ENCODE peak calls at places on chromosomes 11 and 22, in nine cellular contexts. K, W, O, F, X, U, D, M and Z are unnamed samples.

GRCh38 chr11:19311306-19312030 is 70.7 kb upstream of the E2F8 start:
- DNase-seq in F (no peak), O (peak; percentile 54), K (peak; percentile 49), M (peak; percentile 74), D (peak; percentile 57), W (no peak), X (peak; percentile 55), U (peak; percentile 71), Z (peak; percentile 71)

GRCh38 chr22:47047321-47048122 is 285.1 kb downstream of the TBC1D22A start:
- DNase-seq in M (no peak), O (no peak), D (no peak), F (no peak), W (peak; percentile 29), K (no peak), U (no peak), X (no peak), Z (no peak)

GRCh38 chr11:35042906-35043305 is 96.1 kb upstream of the CD44 start:
- DNase-seq in W (no peak), F (no peak), U (no peak), X (no peak), D (no peak), M (no peak), O (no peak), K (no peak), Z (no peak)

GRCh38 chr11:111476366-111476765 is 35.8 kb downstream of the BTG4 start:
- DNase-seq in F (no peak), X (no peak), O (no peak), M (no peak), K (no peak), U (no peak), W (no peak), D (no peak), Z (no peak)

GRCh38 chr22:45112136-45112879 is 51.4 kb upstream of the NUP50 start:
- DNase-seq in O (no peak), F (no peak), X (no peak), K (peak; percentile 47), U (peak; percentile 27), M (no peak), W (no peak), D (peak; percentile 71), Z (peak; percentile 22)

GRCh38 chr11:68128682-68129327 is 7.6 kb upstream of the CHKA start:
- DNase-seq in D (no peak), K (peak; percentile 77), W (peak; percentile 98), O (no peak), M (peak; percentile 70), X (no peak), U (peak; percentile 97), F (no peak), Z (peak; percentile 86)

GRCh38 chr22:46353483-46354105 is 18.1 kb downstream of the TRMU start:
- DNase-seq in F (no peak), W (peak; percentile 50), U (no peak), K (no peak), D (no peak), X (no peak), M (no peak), O (no peak), Z (no peak)

GRCh38 chr11:2787816-2788750 is 88.3 kb upstream of the KCNQ1OT1 start:
- DNase-seq in K (no peak), X (no peak), D (no peak), F (no peak), O (no peak), M (no peak), U (no peak), W (peak; percentile 43), Z (no peak)

GRCh38 chr22:47445212-47445611 is 682.8 kb downstream of the TBC1D22A start:
- DNase-seq in O (no peak), F (no peak), W (no peak), K (no peak), M (no peak), X (no peak), U (no peak), D (no peak), Z (no peak)

GRCh38 chr11:36060926-36061325 is 117.1 kb downstream of the LDLRAD3 start:
- DNase-seq in X (no peak), U (peak; percentile 48), F (no peak), W (no peak), M (no peak), O (no peak), K (no peak), D (no peak), Z (no peak)

GRCh38 chr22:17742528-17742902 is 31.8 kb downstream of the BID start:
- DNase-seq in M (peak; percentile 60), X (peak; percentile 68), F (peak; percentile 64), U (peak; percentile 80), K (peak; percentile 71), D (peak; percentile 72), W (peak; percentile 82), O (peak; percentile 91), Z (peak; percentile 74)

GRCh38 chr11:126498281-126498680 is 142.8 kb downstream of the ST3GAL4 start:
- DNase-seq in D (no peak), W (no peak), O (no peak), U (no peak), F (no peak), K (no peak), X (no peak), M (no peak), Z (no peak)

GRCh38 chr22:43388420-43388851 is 23.4 kb upstream of the MPPED1 start:
- DNase-seq in U (peak; percentile 77), D (peak; percentile 64), F (no peak), K (peak; percentile 45), W (peak; percentile 91), M (peak; percentile 73), X (peak; percentile 75), O (peak; percentile 78), Z (peak; percentile 66)

GRCh38 chr11:125378083-125378482 is 118.0 kb downstream of the FEZ1 start:
- DNase-seq in W (no peak), M (no peak), U (no peak), K (no peak), F (no peak), O (no peak), X (no peak), D (no peak), Z (no peak)

GRCh38 chr22:24526191-24526590 is 28.7 kb downstream of the GUCD1 start:
- DNase-seq in K (no peak), W (no peak), O (no peak), D (no peak), X (no peak), U (no peak), F (no peak), M (no peak), Z (no peak)

GRCh38 chr11:75522645-75523044 is 3.1 kb downstream of the GDPD5 start:
- DNase-seq in K (no peak), X (no peak), D (no peak), O (no peak), F (no peak), U (no peak), W (no peak), M (no peak), Z (no peak)

GRCh38 chr22:36386900-36387663 is 685 bp downstream of the MYH9 start:
- DNase-seq in M (peak; percentile 81), X (no peak), U (no peak), K (no peak), O (peak; percentile 78), D (peak; percentile 37), F (no peak), W (peak; percentile 91), Z (no peak)

GRCh38 chr11:100878474-100878873 is 191.4 kb downstream of the ARHGAP42 start:
- DNase-seq in X (no peak), O (no peak), D (no peak), F (no peak), U (peak; percentile 85), K (peak; percentile 58), W (no peak), M (no peak), Z (peak; percentile 71)

GRCh38 chr11:24132471-24132870 is 364.4 kb upstream of the LUZP2 start:
- DNase-seq in W (no peak), U (no peak), F (no peak), K (no peak), D (peak; percentile 11), X (no peak), O (no peak), M (peak; percentile 40), Z (no peak)
- H3K4me3 ChIP-seq in W (no peak overlapping the region), U (no peak overlapping the region), F (no peak overlapping the region), K (no peak overlapping the region), D (no peak overlapping the region), X (no peak overlapping the region), O (no peak overlapping the region), M (no peak overlapping the region), Z (no peak overlapping the region)

GRCh38 chr11:118176400-118177134 is at the start of gene SCN2B:
- DNase-seq in M (no peak), W (no peak), O (no peak), U (peak; percentile 30), K (no peak), D (peak; percentile 49), X (no peak), F (no peak), Z (no peak)

GRCh38 chr11:118175600-118176399 is 639 bp downstream of the SCN2B start:
- DNase-seq in M (no peak), K (no peak), U (no peak), W (no peak), X (no peak), F (no peak), D (peak; percentile 76), O (no peak), Z (no peak)

GRCh38 chr11:118175031-118175531 is 1.4 kb downstream of the SCN2B start:
- DNase-seq in D (peak; percentile 95), F (no peak), X (no peak), W (no peak), M (no peak), U (peak; percentile 11), O (no peak), K (no peak), Z (peak; percentile 7)

DNA sequence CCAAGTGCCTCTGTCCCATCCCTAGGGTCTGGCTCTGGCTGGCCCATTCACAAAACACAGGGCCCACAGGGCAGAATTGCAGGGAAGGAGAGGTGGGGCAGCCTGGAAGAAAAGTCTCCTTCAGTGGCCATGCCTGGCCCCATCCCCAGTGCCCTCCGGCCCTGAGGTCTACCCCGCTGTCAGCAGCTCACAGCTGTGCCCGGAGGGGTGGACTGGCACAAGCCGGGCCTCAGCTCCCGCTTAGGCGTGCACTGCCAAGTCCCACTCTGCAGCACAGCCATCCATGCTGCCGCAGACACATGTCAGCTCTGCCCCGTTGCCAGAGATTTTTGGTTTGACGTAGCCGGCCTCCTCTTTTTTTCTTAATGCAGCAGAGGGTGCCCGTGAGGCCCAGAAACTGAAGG is 3.9 kb upstream of the SCN2B start:
- DNase-seq in U (peak; percentile 48), F (no peak), X (no peak), D (peak; percentile 65), M (no peak), W (no peak), O (peak; percentile 35), K (no peak), Z (peak; percentile 11)
- H3K4me3 ChIP-seq in U (no peak overlapping the region), F (no peak overlapping the region), X (no peak overlapping the region), D (no peak overlapping the region), M (no peak overlapping the region), W (no peak overlapping the region), O (no peak overlapping the region), K (no peak overlapping the region), Z (no peak overlapping the region)

GRCh38 chr11:118148240-118148639 is 4.4 kb downstream of the SCN4B start:
- DNase-seq in X (no peak), F (no peak), U (no peak), K (no peak), W (no peak), M (no peak), D (no peak), O (no peak), Z (no peak)
- H3K4me3 ChIP-seq in X (no peak overlapping the region), F (no peak overlapping the region), U (no peak overlapping the region), K (no peak overlapping the region), W (no peak overlapping the region), M (no peak overlapping the region), D (no peak overlapping the region), O (no peak overlapping the region), Z (no peak overlapping the region)

GRCh38 chr22:23437779-23438178 is 142.3 kb downstream of the IGLL1 start:
- DNase-seq in X (no peak), F (no peak), D (no peak), K (no peak), U (no peak), O (no peak), M (no peak), W (no peak), Z (no peak)

GRCh38 chr22:23438216-23438615 is 141.9 kb downstream of the IGLL1 start:
- DNase-seq in W (no peak), M (no peak), K (no peak), X (no peak), D (no peak), U (no peak), O (no peak), F (no peak), Z (no peak)
- H3K4me3 ChIP-seq in W (no peak overlapping the region), M (no peak overlapping the region), K (no peak overlapping the region), X (no peak overlapping the region), D (no peak overlapping the region), U (no peak overlapping the region), O (no peak overlapping the region), F (no peak overlapping the region), Z (no peak overlapping the region)